ENCODE peak calls at places on chromosomes 2 and 18, in seven cellular contexts. A, C, X, E, B, O and N are unnamed samples.

GRCh38 chr2:3179626-3180025 is 198.0 kb downstream of the EIPR1 start:
- DNase-seq in A (no peak), C (no peak), X (no peak), E (no peak), B (no peak), O (no peak), N (no peak)

GRCh38 chr2:118291481-118291880 is 203.2 kb downstream of the INSIG2 start:
- DNase-seq in A (no peak), C (no peak), X (no peak), E (no peak), B (no peak), O (no peak), N (no peak)

GRCh38 chr18:59060540-59060939 is 79.1 kb upstream of the SEC11C start:
- DNase-seq in A (no peak), C (no peak), X (no peak), E (no peak), B (no peak), O (no peak), N (no peak)

GRCh38 chr18:63182247-63182771 is 137.3 kb downstream of the BCL2 start:
- DNase-seq in A (peak; percentile 64), C (no peak), X (no peak), E (no peak), B (no peak), O (no peak), N (no peak)

GRCh38 chr18:9094307-9095226 is 7.9 kb upstream of the NDUFV2 start:
- DNase-seq in A (no peak), C (no peak), X (peak; percentile 79), E (no peak), B (no peak), O (no peak), N (peak; percentile 84)

GRCh38 chr2:127706215-127706990 is 5.1 kb downstream of the SFT2D3 start:
- DNase-seq in A (no peak), C (no peak), X (no peak), E (no peak), B (no peak), O (no peak), N (no peak)

GRCh38 chr2:55887906-55888625 is 35.5 kb downstream of the EFEMP1 start:
- DNase-seq in A (no peak), C (no peak), X (peak; percentile 63), E (no peak), B (no peak), O (no peak), N (peak; percentile 84)

GRCh38 chr2:215870088-215870490 is 143.3 kb downstream of the MREG start:
- DNase-seq in A (no peak), C (no peak), X (no peak), E (no peak), B (no peak), O (no peak), N (no peak)

GRCh38 chr2:230924470-230925341 is at the start of gene GPR55:
- DNase-seq in A (peak; percentile 52), C (peak; percentile 48), X (no peak), E (peak; percentile 64), B (no peak), O (no peak), N (peak; percentile 6)

GRCh38 chr2:147623328-147623727 is 221.5 kb upstream of the ACVR2A start:
- DNase-seq in A (no peak), C (no peak), X (no peak), E (no peak), B (no peak), O (no peak), N (no peak)

GRCh38 chr2:221276033-221276432 is 296.1 kb downstream of the EPHA4 start:
- DNase-seq in A (no peak), C (no peak), X (no peak), E (no peak), B (no peak), O (no peak), N (no peak)

GRCh38 chr18:26549103-26549485 is 741 bp upstream of the KCTD1 start:
- DNase-seq in A (peak; percentile 28), C (no peak), X (no peak), E (peak; percentile 26), B (no peak), O (peak; percentile 79), N (peak; percentile 46)